ENCODE peak calls at places on chromosomes 13 and 19, in seven cellular contexts. H is upper lobe of left lung, L is transverse colon, Q is spleen, S is endothelial cell of umbilical vein, G is breast epithelium, U is Panc1. W is an unnamed sample.

GRCh38 chr19:10760268-10760944 is 42.5 kb downstream of the DNM2 start:
- DNase-seq in H (no peak), L (peak), Q (no peak), S (no peak), G (no peak), U (no peak), W (no peak)

GRCh38 chr13:107650081-107650701 is 565.1 kb downstream of the LIG4 start:
- DNase-seq in H (peak), L (peak), Q (peak), S (peak), G (no peak), U (peak), W (no peak)

GRCh38 chr13:39777527-39778061 is 122.1 kb downstream of the COG6 start:
- DNase-seq in H (no peak), L (no peak), Q (no peak), S (peak), G (no peak), U (no peak), W (no peak)

GRCh38 chr19:45211751-45212381 is 33.3 kb downstream of the BLOC1S3 start:
- DNase-seq in H (peak), L (no peak), Q (peak), S (peak), G (peak), U (no peak), W (peak)

GRCh38 chr19:35213678-35214632 is 14.6 kb downstream of the FAM187B start:
- DNase-seq in H (peak), L (peak), Q (peak), S (peak), G (peak), U (peak), W (peak)

GRCh38 chr13:64158910-64159309 is 2743.3 kb upstream of the PCDH20 start:
- DNase-seq in H (no peak), L (no peak), Q (no peak), S (peak), G (no peak), U (no peak), W (no peak)

GRCh38 chr13:73399347-73400216 is 340.8 kb downstream of the KLF5 start:
- DNase-seq in H (no peak), L (peak), Q (no peak), S (no peak), G (no peak), U (no peak), W (peak)

GRCh38 chr13:50708461-50708860 is 135.0 kb downstream of the DLEU7 start:
- DNase-seq in H (no peak), L (no peak), Q (no peak), S (peak), G (no peak), U (no peak), W (no peak)

GRCh38 chr13:92804346-92804745 is 422.3 kb upstream of the GPC6 start:
- DNase-seq in H (no peak), L (no peak), Q (no peak), S (no peak), G (no peak), U (no peak), W (no peak)

GRCh38 chr13:65768545-65768944 is 1461.6 kb downstream of the PCDH9 start:
- DNase-seq in H (no peak), L (no peak), Q (no peak), S (no peak), G (no peak), U (no peak), W (no peak)

GRCh38 chr19:49793561-49793840 is 19.6 kb downstream of the FUZ start:
- DNase-seq in H (no peak), L (no peak), Q (no peak), S (no peak), G (no peak), U (no peak), W (no peak)

GRCh38 chr19:31338069-31338767 is 11.0 kb downstream of the TSHZ3 start:
- DNase-seq in H (no peak), L (peak), Q (no peak), S (no peak), G (no peak), U (no peak), W (peak)

GRCh38 chr19:633068-633785 is at the start of gene POLRMT:
- DNase-seq in H (peak), L (peak), Q (peak), S (peak), G (peak), U (peak), W (peak)
- TF ChIP-seq POLR2AphosphoS5 in H (peak), L (peak), Q (peak), S (peak), G (peak), U (peak), W (peak)

GRCh38 chr13:46172531-46172991 is 9.4 kb downstream of the LCP1 start:
- DNase-seq in H (peak), L (peak), Q (peak), S (no peak), G (no peak), U (no peak), W (no peak)

GRCh38 chr13:46171739-46172138 is 10.2 kb downstream of the LCP1 start:
- DNase-seq in H (no peak), L (no peak), Q (no peak), S (no peak), G (no peak), U (no peak), W (no peak)

GRCh38 chr13:46170268-46170667 is 11.7 kb downstream of the LCP1 start:
- DNase-seq in H (no peak), L (no peak), Q (no peak), S (no peak), G (no peak), U (no peak), W (no peak)

GRCh38 chr13:46170687-46171086 is 11.3 kb downstream of the LCP1 start:
- DNase-seq in H (no peak), L (no peak), Q (no peak), S (no peak), G (no peak), U (no peak), W (no peak)

DNA sequence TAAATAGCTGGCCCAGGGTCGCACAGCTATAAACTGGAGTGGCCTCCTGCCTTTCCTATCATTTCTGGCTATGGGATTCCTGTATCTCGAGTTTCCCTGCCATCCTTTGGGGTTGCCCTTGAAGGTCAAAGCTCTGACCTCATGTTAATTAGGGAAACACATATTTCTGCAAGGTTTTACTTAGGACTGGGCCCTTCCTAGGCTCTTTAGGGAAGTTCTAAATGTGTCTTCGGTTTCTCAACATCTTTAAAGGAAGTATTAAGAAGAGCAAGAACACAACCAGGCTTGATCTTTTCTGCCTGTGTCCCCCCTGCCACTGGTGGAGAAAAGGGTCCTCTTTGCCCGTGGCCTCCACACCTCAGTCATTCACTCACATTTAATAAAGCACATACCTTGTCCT is 10.8 kb downstream of the LCP1 start:
- DNase-seq in H (no peak), L (no peak), Q (no peak), S (no peak), G (no peak), U (no peak), W (no peak)
- TF ChIP-seq POLR2AphosphoS5 in H (no peak), L (no peak), Q (no peak), S (no peak), G (no peak), U (no peak), W (no peak)

GRCh38 chr19:48480476-48481190 is 11.5 kb downstream of the CYTH2 start:
- DNase-seq in H (no peak), L (peak), Q (peak), S (peak), G (no peak), U (no peak), W (no peak)
- TF ChIP-seq POLR2AphosphoS5 in H (no peak), L (peak), Q (peak), S (no peak), G (peak), U (no peak), W (no peak)

GRCh38 chr19:4063369-4064072 is 3.2 kb downstream of the ZBTB7A start:
- DNase-seq in H (no peak), L (peak), Q (peak), S (peak), G (no peak), U (no peak), W (no peak)
- TF ChIP-seq POLR2AphosphoS5 in H (no peak), L (no peak), Q (no peak), S (no peak), G (peak), U (no peak), W (no peak)

GRCh38 chr13:61255035-61255796 is 160.4 kb downstream of the PCDH20 start:
- DNase-seq in H (no peak), L (no peak), Q (no peak), S (peak), G (no peak), U (no peak), W (no peak)

GRCh38 chr13:61247149-61247936 is 168.3 kb downstream of the PCDH20 start:
- DNase-seq in H (no peak), L (no peak), Q (no peak), S (no peak), G (no peak), U (no peak), W (no peak)

GRCh38 chr13:61246351-61246750 is 169.3 kb downstream of the PCDH20 start:
- DNase-seq in H (no peak), L (no peak), Q (no peak), S (no peak), G (no peak), U (no peak), W (no peak)

GRCh38 chr13:61253105-61253877 is 162.4 kb downstream of the PCDH20 start:
- DNase-seq in H (no peak), L (no peak), Q (no peak), S (no peak), G (no peak), U (no peak), W (no peak)

DNA sequence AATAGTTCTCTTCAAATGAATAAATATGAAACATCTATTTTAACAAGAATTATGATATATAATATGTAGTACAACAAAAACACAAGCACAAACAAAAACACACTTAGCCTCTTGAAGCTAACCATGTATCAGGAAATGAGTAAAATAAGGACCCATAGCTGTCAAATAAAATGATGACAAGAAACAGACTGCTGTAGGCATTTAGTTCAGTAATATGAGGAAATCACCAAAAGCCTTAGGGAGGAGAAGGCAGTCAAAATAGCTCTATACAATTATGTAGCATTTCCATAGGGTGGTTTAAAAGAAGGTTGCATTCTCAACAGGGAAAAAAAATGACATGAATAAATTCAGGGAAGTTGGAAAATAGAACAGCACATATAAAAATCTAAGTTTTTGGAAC is 163.4 kb downstream of the PCDH20 start:
- DNase-seq in H (no peak), L (no peak), Q (no peak), S (no peak), G (no peak), U (no peak), W (no peak)
- TF ChIP-seq POLR2AphosphoS5 in H (no peak), L (no peak), Q (no peak), S (no peak), G (no peak), U (no peak), W (no peak)

GRCh38 chr13:110433014-110433413 is 125.9 kb downstream of the COL4A2 start:
- DNase-seq in H (no peak), L (no peak), Q (no peak), S (peak), G (no peak), U (no peak), W (no peak)
- TF ChIP-seq POLR2AphosphoS5 in H (peak), L (no peak), Q (peak), S (peak), G (peak), U (no peak), W (no peak)

GRCh38 chr19:41322451-41322850 is 12.5 kb downstream of the CCDC97 start:
- DNase-seq in H (no peak), L (no peak), Q (no peak), S (no peak), G (no peak), U (no peak), W (no peak)
- TF ChIP-seq POLR2AphosphoS5 in H (no peak), L (no peak), Q (no peak), S (peak), G (no peak), U (no peak), W (no peak)

W was measured in prostate gland.